ENCODE peak calls at places on chromosomes 12 and 14, in four cellular contexts. Z is upper lobe of left lung, C is OCI-LY7, K is lower lobe of right lung. B is an unnamed sample.

GRCh38 chr12:4203772-4204376 is 69.7 kb upstream of the CCND2 start:
- DNase-seq in K (no peak), Z (no peak), C (no peak), B (no peak)

GRCh38 chr14:74911704-74912103 is 11.4 kb downstream of the RPS6KL1 start:
- DNase-seq in C (no peak), Z (no peak), K (no peak), B (no peak)

GRCh38 chr12:1918081-1918874 is at the start of gene CACNA2D4:
- DNase-seq in K (peak), Z (no peak), C (no peak), B (no peak)

GRCh38 chr14:103562135-103562384 is 397 bp downstream of the BAG5 start:
- DNase-seq in C (peak), K (no peak), Z (no peak), B (no peak)

GRCh38 chr14:68255697-68256178 is 436.2 kb downstream of the RAD51B start:
- DNase-seq in Z (no peak), K (no peak), C (no peak), B (no peak)

GRCh38 chr12:102631274-102631673 is 150.9 kb upstream of the IGF1 start:
- DNase-seq in K (no peak), C (no peak), Z (no peak), B (no peak)

GRCh38 chr14:95273041-95273978 is 46.4 kb downstream of the CLMN start:
- DNase-seq in Z (no peak), C (no peak), K (no peak), B (no peak)

GRCh38 chr12:124964836-124965462 is 24.0 kb downstream of the DHX37 start:
- DNase-seq in C (no peak), K (no peak), Z (no peak), B (no peak)

GRCh38 chr12:128853321-128854197 is at the start of gene GLT1D1:
- DNase-seq in Z (no peak), K (no peak), C (no peak), B (no peak)

GRCh38 chr12:104272938-104273337 is 30.6 kb upstream of the EID3 start:
- DNase-seq in C (no peak), K (no peak), Z (no peak), B (no peak)

GRCh38 chr14:28661171-28661772 is 105.3 kb upstream of the FOXG1 start:
- DNase-seq in Z (no peak), C (no peak), K (no peak), B (no peak)

GRCh38 chr12:34399631-34400422 is 377.5 kb downstream of the ALG10 start:
- DNase-seq in Z (peak), K (peak), C (no peak), B (no peak)

GRCh38 chr12:90152897-90153624 is 444.4 kb upstream of the ATP2B1 start:
- DNase-seq in C (no peak), Z (no peak), K (no peak), B (no peak)

GRCh38 chr12:113700943-113701342 is 229.3 kb upstream of the LHX5 start:
- DNase-seq in C (no peak), Z (no peak), K (no peak), B (no peak)

GRCh38 chr12:78198896-78199295 is 368.2 kb downstream of the NAV3 start:
- DNase-seq in K (no peak), C (no peak), Z (no peak), B (no peak)

GRCh38 chr12:22481557-22482104 is 62.7 kb downstream of the C2CD5 start:
- DNase-seq in K (no peak), Z (no peak), C (peak), B (no peak)

GRCh38 chr14:55191101-55191880 is at the start of gene DLGAP5:
- DNase-seq in C (peak), K (peak), Z (peak), B (peak)
- TF ChIP-seq CTCF in C (no peak), K (no peak), Z (no peak), B (no peak)

GRCh38 chr12:57159341-57159740 is 11.9 kb upstream of the LRP1-AS start:
- DNase-seq in Z (no peak), C (no peak), K (no peak), B (no peak)

GRCh38 chr12:57160741-57161140 is 13.3 kb upstream of the LRP1-AS start:
- DNase-seq in C (no peak), Z (no peak), K (no peak), B (no peak)

GRCh38 chr12:57158665-57159064 is 11.2 kb upstream of the LRP1-AS start:
- DNase-seq in Z (no peak), K (no peak), C (no peak), B (no peak)

GRCh38 chr12:57161491-57161890 is 14.1 kb upstream of the LRP1-AS start:
- DNase-seq in Z (no peak), C (no peak), K (no peak), B (no peak)

GRCh38 chr12:57160021-57160420 is 12.6 kb upstream of the LRP1-AS start:
- DNase-seq in C (no peak), K (no peak), Z (no peak), B (no peak)
- H3K27ac ChIP-seq in C (no peak), K (no peak), Z (peak), B (no peak)

DNA sequence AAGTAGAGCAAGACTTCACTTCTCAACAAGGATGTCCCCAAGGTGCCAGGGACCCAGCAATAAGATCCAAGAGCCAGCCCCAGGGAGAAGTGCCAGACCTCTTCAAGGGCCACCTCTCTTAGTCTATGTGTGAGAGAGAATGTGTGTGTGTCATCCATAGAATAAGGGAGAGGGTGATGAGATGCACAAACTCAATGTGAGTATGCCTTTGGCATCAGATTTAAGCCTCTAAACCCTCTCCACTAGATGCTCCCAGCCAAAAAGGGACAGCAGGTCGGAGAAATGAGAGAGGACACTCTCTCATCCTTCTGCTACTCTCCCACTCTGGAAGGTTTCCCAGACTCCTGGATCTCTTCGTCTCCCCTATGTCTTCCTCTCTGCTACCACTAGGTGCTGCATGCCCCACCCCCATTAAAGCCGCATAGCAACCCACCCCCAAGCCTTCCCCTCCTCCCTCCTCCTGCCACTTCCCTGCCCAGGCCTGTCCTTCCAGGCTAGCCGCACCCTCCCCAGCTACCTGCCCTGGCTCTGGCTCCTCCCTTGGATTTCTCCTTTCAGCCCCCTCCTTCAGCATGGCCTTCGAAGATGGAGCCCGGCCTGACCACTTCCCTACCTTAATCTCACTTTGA is 7.6 kb downstream of the RARG start:
- DNase-seq in C (no peak), Z (peak), K (peak), B (no peak)
- TF ChIP-seq CTCF in C (peak), Z (no peak), K (no peak), B (no peak)

DNA sequence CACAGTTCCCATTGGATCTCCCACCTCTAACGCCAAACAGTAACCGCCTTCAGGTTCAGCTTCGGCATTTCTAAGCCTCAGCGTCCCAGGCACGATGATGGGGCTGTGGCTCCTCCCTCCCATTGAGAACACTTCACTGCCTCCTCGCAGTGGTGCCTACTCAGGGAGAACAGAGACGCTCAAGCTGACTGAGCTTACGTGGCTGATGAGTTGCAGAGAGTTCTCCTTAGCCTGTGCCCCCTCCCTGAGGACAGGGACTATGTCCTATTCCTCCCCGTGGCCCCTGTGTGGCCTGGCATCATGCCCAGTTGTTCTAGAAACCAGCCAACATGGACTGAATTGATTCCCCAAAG is 87.0 kb downstream of the ITPK1 start:
- DNase-seq in K (no peak), C (no peak), Z (no peak), B (no peak)
- H3K27ac ChIP-seq in K (no peak), C (no peak), Z (no peak), B (no peak)

GRCh38 chr14:80164991-80165390 is 46.3 kb downstream of the DIO2 start:
- DNase-seq in Z (no peak), K (no peak), C (no peak), B (no peak)
- TF ChIP-seq CTCF in Z (no peak), K (no peak), C (no peak), B (no peak)

GRCh38 chr14:21098892-21099595 is 589 bp upstream of the ZNF219 start:
- DNase-seq in Z (no peak), K (no peak), C (no peak), B (no peak)

GRCh38 chr14:21102472-21103164 is 1.8 kb downstream of the TMEM253 start:
- DNase-seq in Z (no peak), K (no peak), C (peak), B (no peak)

GRCh38 chr14:21099596-21099985 is 1.1 kb upstream of the ZNF219 start:
- DNase-seq in Z (no peak), C (no peak), K (no peak), B (no peak)

GRCh38 chr14:21101802-21102413 is 1.0 kb downstream of the TMEM253 start:
- DNase-seq in C (no peak), Z (no peak), K (no peak), B (no peak)

DNA sequence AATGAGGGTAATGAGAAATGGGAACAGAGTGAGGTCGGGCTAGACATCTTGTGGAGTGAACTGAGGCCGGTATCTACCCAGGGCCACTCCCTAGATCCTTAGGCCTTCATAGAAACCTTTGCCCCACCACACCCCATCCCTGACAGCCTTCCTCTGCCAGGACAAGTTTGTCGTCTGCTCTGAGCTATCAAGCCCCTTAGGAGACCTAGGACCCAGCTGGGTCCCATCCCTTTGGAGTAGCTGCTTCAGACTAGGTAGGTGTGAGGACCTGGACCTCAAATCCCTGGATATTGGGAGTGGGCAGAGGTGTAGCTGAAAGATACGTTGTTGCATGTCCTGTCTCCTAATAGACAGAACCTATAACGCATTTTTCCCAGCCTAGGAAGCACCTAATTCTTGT is at the start of gene TMEM253:
- DNase-seq in C (no peak), Z (no peak), K (no peak), B (no peak)
- H3K27ac ChIP-seq in C (no peak), Z (peak), K (no peak), B (no peak)

GRCh38 chr12:109449845-109450532 is 27.1 kb downstream of the KCTD10 start:
- DNase-seq in K (no peak), Z (no peak), C (no peak), B (no peak)
- TF ChIP-seq CTCF in K (no peak), Z (no peak), C (peak), B (no peak)

GRCh38 chr14:43793579-43793978 is 713.5 kb downstream of the FSCB start:
- DNase-seq in Z (no peak), K (no peak), C (no peak), B (no peak)
- H3K27ac ChIP-seq in Z (no peak), K (no peak), C (no peak), B (no peak)

GRCh38 chr12:92928431-92928961 is 599 bp downstream of the EEA1 start:
- DNase-seq in C (peak), K (peak), Z (peak), B (peak)

GRCh38 chr12:92929957-92930356 is 862 bp upstream of the EEA1 start:
- DNase-seq in Z (no peak), C (no peak), K (no peak), B (no peak)

GRCh38 chr12:92930421-92930820 is 1.3 kb upstream of the EEA1 start:
- DNase-seq in K (no peak), C (no peak), Z (no peak), B (no peak)

GRCh38 chr12:92927436-92928116 is 1.5 kb downstream of the EEA1 start:
- DNase-seq in K (no peak), Z (no peak), C (peak), B (no peak)

GRCh38 chr12:92928962-92929915 is at the start of gene EEA1:
- DNase-seq in K (peak), C (peak), Z (peak), B (peak)
- TF ChIP-seq CTCF in K (peak), C (peak), Z (peak), B (peak)

GRCh38 chr14:62445570-62445969 is 599.7 kb downstream of the KCNH5 start:
- DNase-seq in Z (no peak), C (no peak), K (no peak), B (no peak)
- H3K27ac ChIP-seq in Z (no peak), C (no peak), K (no peak), B (no peak)